ENCODE peak calls at places on chromosomes 1 and 21, in eight cellular contexts. One of them, this sample, is unnamed.

GRCh38 chr1:234921266-234922062 is 207.2 kb downstream of the TOMM20 start:
- DNase-seq in HFF-Myc: no peak
- DNase-seq in upper lobe of right lung: no peak
- DNase-seq in foreskin fibroblast: peak
- DNase-seq in cardiac fibroblast: peak
- DNase-seq in astrocyte of the spinal cord: no peak
- DNase-seq in lower lobe of right lung: peak
- DNase-seq in fibroblast of mammary gland: no peak
- DNase-seq in this sample: no peak

GRCh38 chr1:223319913-223320600 is 43.9 kb downstream of the SUSD4 start:
- DNase-seq in HFF-Myc: no peak
- DNase-seq in cardiac fibroblast: no peak
- DNase-seq in lower lobe of right lung: no peak
- DNase-seq in upper lobe of right lung: no peak
- DNase-seq in fibroblast of mammary gland: no peak
- DNase-seq in foreskin fibroblast: no peak
- DNase-seq in astrocyte of the spinal cord: no peak
- DNase-seq in this sample: no peak

GRCh38 chr1:217535601-217536377 is 95.1 kb downstream of the GPATCH2 start:
- DNase-seq in fibroblast of mammary gland: peak
- DNase-seq in upper lobe of right lung: no peak
- DNase-seq in cardiac fibroblast: peak
- DNase-seq in HFF-Myc: no peak
- DNase-seq in lower lobe of right lung: no peak
- DNase-seq in astrocyte of the spinal cord: no peak
- DNase-seq in foreskin fibroblast: peak
- DNase-seq in this sample: no peak

GRCh38 chr1:116794804-116795481 is 40.7 kb downstream of the CD2 start:
- DNase-seq in lower lobe of right lung: no peak
- DNase-seq in foreskin fibroblast: no peak
- DNase-seq in astrocyte of the spinal cord: no peak
- DNase-seq in upper lobe of right lung: no peak
- DNase-seq in fibroblast of mammary gland: no peak
- DNase-seq in HFF-Myc: no peak
- DNase-seq in cardiac fibroblast: no peak
- DNase-seq in this sample: peak

GRCh38 chr21:24428539-24429186 is 1178.6 kb downstream of the MRPL39 start:
- DNase-seq in astrocyte of the spinal cord: no peak
- DNase-seq in upper lobe of right lung: no peak
- DNase-seq in lower lobe of right lung: no peak
- DNase-seq in fibroblast of mammary gland: no peak
- DNase-seq in foreskin fibroblast: no peak
- DNase-seq in HFF-Myc: no peak
- DNase-seq in cardiac fibroblast: no peak
- DNase-seq in this sample: peak

GRCh38 chr1:161258439-161259386 is at the start of gene PCP4L1:
- DNase-seq in astrocyte of the spinal cord: peak
- DNase-seq in foreskin fibroblast: peak
- DNase-seq in HFF-Myc: no peak
- DNase-seq in upper lobe of right lung: peak
- DNase-seq in cardiac fibroblast: peak
- DNase-seq in lower lobe of right lung: peak
- DNase-seq in fibroblast of mammary gland: peak
- DNase-seq in this sample: peak

GRCh38 chr21:17848228-17848627 is 29.1 kb upstream of the C21orf91 start:
- DNase-seq in fibroblast of mammary gland: peak
- DNase-seq in lower lobe of right lung: no peak
- DNase-seq in foreskin fibroblast: peak
- DNase-seq in cardiac fibroblast: peak
- DNase-seq in astrocyte of the spinal cord: peak
- DNase-seq in HFF-Myc: peak
- DNase-seq in upper lobe of right lung: no peak
- DNase-seq in this sample: peak

GRCh38 chr1:245837741-245838140 is 669.3 kb downstream of the SMYD3 start:
- DNase-seq in HFF-Myc: no peak
- DNase-seq in upper lobe of right lung: no peak
- DNase-seq in foreskin fibroblast: no peak
- DNase-seq in astrocyte of the spinal cord: peak
- DNase-seq in lower lobe of right lung: no peak
- DNase-seq in cardiac fibroblast: peak
- DNase-seq in fibroblast of mammary gland: peak
- DNase-seq in this sample: no peak

GRCh38 chr1:58815069-58815679 is 31.3 kb upstream of the JUN start:
- DNase-seq in astrocyte of the spinal cord: peak
- DNase-seq in fibroblast of mammary gland: peak
- DNase-seq in foreskin fibroblast: peak
- DNase-seq in upper lobe of right lung: peak
- DNase-seq in cardiac fibroblast: peak
- DNase-seq in HFF-Myc: peak
- DNase-seq in lower lobe of right lung: peak
- DNase-seq in this sample: peak

GRCh38 chr1:150973258-150973825 is 1.3 kb downstream of the CERS2 start:
- DNase-seq in HFF-Myc: no peak
- DNase-seq in foreskin fibroblast: no peak
- DNase-seq in fibroblast of mammary gland: peak
- DNase-seq in cardiac fibroblast: no peak
- DNase-seq in upper lobe of right lung: peak
- DNase-seq in astrocyte of the spinal cord: no peak
- DNase-seq in lower lobe of right lung: peak
- DNase-seq in this sample: no peak

GRCh38 chr1:153345187-153346066 is 3.2 kb downstream of the PGLYRP4 start:
- DNase-seq in astrocyte of the spinal cord: no peak
- DNase-seq in upper lobe of right lung: no peak
- DNase-seq in fibroblast of mammary gland: no peak
- DNase-seq in lower lobe of right lung: no peak
- DNase-seq in HFF-Myc: no peak
- DNase-seq in cardiac fibroblast: no peak
- DNase-seq in foreskin fibroblast: no peak
- DNase-seq in this sample: peak

GRCh38 chr1:32716312-32717126 is 13.9 kb upstream of the SYNC start:
- DNase-seq in fibroblast of mammary gland: no peak
- DNase-seq in astrocyte of the spinal cord: no peak
- DNase-seq in HFF-Myc: no peak
- DNase-seq in lower lobe of right lung: peak
- DNase-seq in foreskin fibroblast: no peak
- DNase-seq in cardiac fibroblast: no peak
- DNase-seq in upper lobe of right lung: peak
- DNase-seq in this sample: peak

GRCh38 chr1:230068952-230069684 is 2.1 kb downstream of the GALNT2 start:
- DNase-seq in astrocyte of the spinal cord: no peak
- DNase-seq in upper lobe of right lung: peak
- DNase-seq in foreskin fibroblast: no peak
- DNase-seq in cardiac fibroblast: no peak
- DNase-seq in fibroblast of mammary gland: no peak
- DNase-seq in HFF-Myc: no peak
- DNase-seq in lower lobe of right lung: no peak
- DNase-seq in this sample: no peak

GRCh38 chr1:20400341-20401177 is 85.5 kb downstream of the CAMK2N1 start:
- DNase-seq in lower lobe of right lung: no peak
- DNase-seq in foreskin fibroblast: no peak
- DNase-seq in upper lobe of right lung: no peak
- DNase-seq in cardiac fibroblast: no peak
- DNase-seq in fibroblast of mammary gland: peak
- DNase-seq in astrocyte of the spinal cord: no peak
- DNase-seq in HFF-Myc: no peak
- DNase-seq in this sample: no peak

GRCh38 chr1:172650474-172651193 is 8.3 kb upstream of the FASLG start:
- DNase-seq in cardiac fibroblast: no peak
- DNase-seq in foreskin fibroblast: no peak
- DNase-seq in upper lobe of right lung: no peak
- DNase-seq in lower lobe of right lung: no peak
- DNase-seq in astrocyte of the spinal cord: no peak
- DNase-seq in HFF-Myc: no peak
- DNase-seq in fibroblast of mammary gland: no peak
- DNase-seq in this sample: no peak

GRCh38 chr1:161127649-161128048 is 4.8 kb downstream of the DEDD start:
- DNase-seq in HFF-Myc: no peak
- DNase-seq in fibroblast of mammary gland: no peak
- DNase-seq in cardiac fibroblast: no peak
- DNase-seq in upper lobe of right lung: no peak
- DNase-seq in foreskin fibroblast: no peak
- DNase-seq in lower lobe of right lung: no peak
- DNase-seq in astrocyte of the spinal cord: no peak
- DNase-seq in this sample: no peak

GRCh38 chr1:155173478-155174333 is at the start of gene TRIM46:
- DNase-seq in fibroblast of mammary gland: peak
- DNase-seq in upper lobe of right lung: peak
- DNase-seq in foreskin fibroblast: peak
- DNase-seq in lower lobe of right lung: no peak
- DNase-seq in astrocyte of the spinal cord: peak
- DNase-seq in HFF-Myc: no peak
- DNase-seq in cardiac fibroblast: peak
- DNase-seq in this sample: peak

GRCh38 chr1:12437629-12438028 is 180.4 kb downstream of the DHRS3 start:
- DNase-seq in astrocyte of the spinal cord: no peak
- DNase-seq in lower lobe of right lung: no peak
- DNase-seq in HFF-Myc: no peak
- DNase-seq in foreskin fibroblast: no peak
- DNase-seq in fibroblast of mammary gland: no peak
- DNase-seq in cardiac fibroblast: no peak
- DNase-seq in upper lobe of right lung: no peak
- DNase-seq in this sample: no peak

GRCh38 chr1:21117159-21117953 is 59.3 kb downstream of the EIF4G3 start:
- DNase-seq in cardiac fibroblast: no peak
- DNase-seq in HFF-Myc: no peak
- DNase-seq in astrocyte of the spinal cord: no peak
- DNase-seq in fibroblast of mammary gland: no peak
- DNase-seq in foreskin fibroblast: no peak
- DNase-seq in upper lobe of right lung: no peak
- DNase-seq in lower lobe of right lung: no peak
- DNase-seq in this sample: peak

GRCh38 chr1:203807211-203807610 is 11.8 kb downstream of the ZBED6 start:
- DNase-seq in fibroblast of mammary gland: peak
- DNase-seq in cardiac fibroblast: peak
- DNase-seq in lower lobe of right lung: no peak
- DNase-seq in astrocyte of the spinal cord: peak
- DNase-seq in HFF-Myc: no peak
- DNase-seq in foreskin fibroblast: peak
- DNase-seq in upper lobe of right lung: no peak
- DNase-seq in this sample: no peak

GRCh38 chr1:180260541-180260940 is 30.5 kb downstream of the LHX4 start:
- DNase-seq in lower lobe of right lung: no peak
- DNase-seq in upper lobe of right lung: no peak
- DNase-seq in fibroblast of mammary gland: no peak
- DNase-seq in cardiac fibroblast: no peak
- DNase-seq in HFF-Myc: no peak
- DNase-seq in astrocyte of the spinal cord: no peak
- DNase-seq in foreskin fibroblast: no peak
- DNase-seq in this sample: no peak

GRCh38 chr1:89616844-89617627 is 15.9 kb upstream of the LRRC8C start:
- DNase-seq in fibroblast of mammary gland: no peak
- DNase-seq in HFF-Myc: no peak
- DNase-seq in foreskin fibroblast: no peak
- DNase-seq in astrocyte of the spinal cord: no peak
- DNase-seq in lower lobe of right lung: no peak
- DNase-seq in upper lobe of right lung: no peak
- DNase-seq in cardiac fibroblast: no peak
- DNase-seq in this sample: no peak

GRCh38 chr1:212485895-212486590 is 53.3 kb downstream of the NENF start:
- DNase-seq in fibroblast of mammary gland: peak
- DNase-seq in foreskin fibroblast: peak
- DNase-seq in astrocyte of the spinal cord: peak
- DNase-seq in HFF-Myc: peak
- DNase-seq in cardiac fibroblast: peak
- DNase-seq in lower lobe of right lung: peak
- DNase-seq in upper lobe of right lung: peak
- DNase-seq in this sample: no peak

GRCh38 chr1:186682721-186683120 is 2.5 kb upstream of the PTGS2 start:
- DNase-seq in fibroblast of mammary gland: peak
- DNase-seq in upper lobe of right lung: no peak
- DNase-seq in astrocyte of the spinal cord: peak
- DNase-seq in lower lobe of right lung: no peak
- DNase-seq in HFF-Myc: no peak
- DNase-seq in foreskin fibroblast: peak
- DNase-seq in cardiac fibroblast: peak
- DNase-seq in this sample: no peak
- TF ChIP-seq CTCF in fibroblast of mammary gland: peak
- TF ChIP-seq CTCF in upper lobe of right lung: peak
- TF ChIP-seq CTCF in astrocyte of the spinal cord: peak
- TF ChIP-seq CTCF in lower lobe of right lung: peak
- TF ChIP-seq CTCF in HFF-Myc: peak
- TF ChIP-seq CTCF in foreskin fibroblast: peak
- TF ChIP-seq CTCF in cardiac fibroblast: peak
- TF ChIP-seq CTCF in this sample: no peak

GRCh38 chr1:209937996-209938959 is at the start of gene SYT14:
- DNase-seq in fibroblast of mammary gland: no peak
- DNase-seq in cardiac fibroblast: peak
- DNase-seq in upper lobe of right lung: no peak
- DNase-seq in astrocyte of the spinal cord: peak
- DNase-seq in HFF-Myc: no peak
- DNase-seq in foreskin fibroblast: peak
- DNase-seq in lower lobe of right lung: no peak
- DNase-seq in this sample: peak
- TF ChIP-seq CTCF in fibroblast of mammary gland: no peak
- TF ChIP-seq CTCF in cardiac fibroblast: no peak
- TF ChIP-seq CTCF in upper lobe of right lung: no peak
- TF ChIP-seq CTCF in astrocyte of the spinal cord: peak
- TF ChIP-seq CTCF in HFF-Myc: peak
- TF ChIP-seq CTCF in foreskin fibroblast: peak
- TF ChIP-seq CTCF in lower lobe of right lung: no peak
- TF ChIP-seq CTCF in this sample: no peak

DNA sequence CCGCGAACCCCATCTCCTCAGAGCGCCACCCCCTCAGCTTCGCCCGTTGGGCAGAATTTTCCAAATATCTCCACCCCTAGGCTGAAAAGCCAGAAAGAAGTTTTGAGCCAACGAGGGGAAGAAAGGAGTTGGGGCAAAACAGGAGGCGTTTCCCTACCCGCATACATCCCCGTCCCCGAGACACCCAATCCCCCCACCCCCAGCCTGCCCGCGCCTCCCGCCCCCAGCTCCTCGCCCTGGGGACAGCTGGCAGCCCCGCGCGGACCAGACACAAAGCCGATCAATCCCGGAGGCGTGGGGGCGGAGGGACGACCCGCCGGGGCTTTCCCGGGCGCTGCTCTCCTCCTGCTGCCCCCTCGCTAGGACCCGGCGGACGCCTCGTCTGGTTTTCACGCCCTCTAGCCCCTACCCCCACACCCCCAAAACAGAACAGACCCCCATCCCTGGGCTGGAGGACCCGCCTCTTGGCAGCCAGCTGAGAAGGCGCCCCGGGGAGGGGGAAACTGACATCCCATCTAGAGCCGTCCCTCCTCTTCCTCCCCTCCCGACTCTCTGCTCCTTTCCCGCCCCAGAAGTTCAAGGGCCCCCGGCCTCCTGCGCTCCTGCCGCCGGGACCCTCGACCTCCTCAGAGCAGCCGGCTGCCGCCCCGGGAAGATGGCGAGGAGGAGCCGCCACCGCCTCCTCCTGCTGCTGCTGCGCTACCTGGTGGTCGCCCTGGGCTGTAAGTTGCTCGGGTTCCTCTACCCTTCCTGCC is at the start of gene JAM2:
- DNase-seq in fibroblast of mammary gland: no peak
- DNase-seq in foreskin fibroblast: no peak
- DNase-seq in lower lobe of right lung: peak
- DNase-seq in upper lobe of right lung: peak
- DNase-seq in HFF-Myc: no peak
- DNase-seq in astrocyte of the spinal cord: peak
- DNase-seq in cardiac fibroblast: no peak
- DNase-seq in this sample: peak
- TF ChIP-seq CTCF in fibroblast of mammary gland: no peak
- TF ChIP-seq CTCF in foreskin fibroblast: no peak
- TF ChIP-seq CTCF in lower lobe of right lung: peak
- TF ChIP-seq CTCF in upper lobe of right lung: peak
- TF ChIP-seq CTCF in HFF-Myc: no peak
- TF ChIP-seq CTCF in astrocyte of the spinal cord: peak
- TF ChIP-seq CTCF in cardiac fibroblast: peak
- TF ChIP-seq CTCF in this sample: peak

GRCh38 chr1:5994713-5995621 is 2.7 kb upstream of the NPHP4 start:
- DNase-seq in cardiac fibroblast: no peak
- DNase-seq in upper lobe of right lung: peak
- DNase-seq in fibroblast of mammary gland: no peak
- DNase-seq in foreskin fibroblast: no peak
- DNase-seq in astrocyte of the spinal cord: no peak
- DNase-seq in lower lobe of right lung: peak
- DNase-seq in HFF-Myc: no peak
- DNase-seq in this sample: peak
- TF ChIP-seq CTCF in cardiac fibroblast: no peak
- TF ChIP-seq CTCF in upper lobe of right lung: no peak
- TF ChIP-seq CTCF in fibroblast of mammary gland: no peak
- TF ChIP-seq CTCF in foreskin fibroblast: no peak
- TF ChIP-seq CTCF in astrocyte of the spinal cord: peak
- TF ChIP-seq CTCF in lower lobe of right lung: no peak
- TF ChIP-seq CTCF in HFF-Myc: no peak
- TF ChIP-seq CTCF in this sample: no peak

This sample was measured in GM13976.